ENCODE peak calls at places on chromosomes 16 and 17, in five cellular contexts. A is effector memory CD8-positive, alpha-beta T cell; N is pons; Y is SW 1271; W is natural killer cell. V is an unnamed sample.

GRCh38 chr16:972316-973002 is 1.7 kb upstream of the LMF1 start:
- DNase-seq in N (peak), W (no peak), A (no peak), Y (no peak), V (no peak)

GRCh38 chr16:23434380-23434779 is 18.6 kb downstream of the COG7 start:
- DNase-seq in N (peak), Y (no peak), A (peak), W (no peak), V (no peak)

GRCh38 chr17:13784466-13784865 is 182.7 kb upstream of the HS3ST3A1 start:
- DNase-seq in N (no peak), Y (no peak), A (no peak), W (no peak), V (no peak)

GRCh38 chr16:3912897-3913296 is 32.4 kb upstream of the CREBBP start:
- DNase-seq in Y (no peak), N (no peak), W (no peak), A (no peak), V (no peak)

GRCh38 chr16:29107299-29107698 is 122.4 kb downstream of the LAT start:
- DNase-seq in Y (no peak), W (no peak), N (no peak), A (no peak), V (no peak)

GRCh38 chr16:67021321-67021720 is 7.6 kb upstream of the CBFB start:
- DNase-seq in N (no peak), A (no peak), W (no peak), Y (no peak), V (peak)

GRCh38 chr16:12920739-12921138 is 19.3 kb downstream of the SHISA9 start:
- DNase-seq in Y (no peak), A (no peak), N (no peak), W (no peak), V (no peak)

GRCh38 chr17:81034168-81034777 is 678 bp upstream of the BAIAP2 start:
- DNase-seq in A (no peak), W (no peak), Y (no peak), N (no peak), V (no peak)

GRCh38 chr16:88931373-88931900 is 45.6 kb downstream of the CBFA2T3 start:
- DNase-seq in N (no peak), W (no peak), A (no peak), Y (no peak), V (no peak)

GRCh38 chr16:73047536-73048291 is at the start of gene ZFHX3:
- DNase-seq in W (peak), A (no peak), Y (peak), N (no peak), V (peak)

GRCh38 chr17:4833941-4834501 is 881 bp downstream of the MINK1 start:
- DNase-seq in N (peak), W (no peak), Y (no peak), A (no peak), V (peak)

GRCh38 chr16:29926675-29927522 is 873 bp upstream of the KCTD13 start:
- DNase-seq in N (peak), Y (no peak), W (no peak), A (no peak), V (peak)

GRCh38 chr17:63881935-63882601 is at the start of gene GH2:
- DNase-seq in A (peak), W (peak), Y (no peak), N (no peak), V (no peak)

GRCh38 chr17:70091005-70091568 is 16.1 kb downstream of the KCNJ16 start:
- DNase-seq in W (no peak), Y (no peak), N (no peak), A (no peak), V (no peak)

GRCh38 chr16:57628008-57628781 is at the start of gene ADGRG1:
- DNase-seq in W (peak), N (peak), Y (peak), A (no peak), V (peak)

GRCh38 chr16:88891083-88891482 is 24.6 kb upstream of the PABPN1L start:
- DNase-seq in W (no peak), A (no peak), N (no peak), Y (no peak), V (no peak)

GRCh38 chr16:30786936-30787612 is at the start of gene ZNF629:
- DNase-seq in A (no peak), W (no peak), Y (no peak), N (peak), V (peak)

GRCh38 chr17:32525116-32525515 is 38.3 kb downstream of the CDK5R1 start:
- DNase-seq in A (no peak), W (no peak), Y (no peak), N (no peak), V (no peak)

GRCh38 chr17:74484066-74484465 is 17.6 kb downstream of the CD300A start:
- DNase-seq in N (no peak), W (no peak), A (no peak), Y (no peak), V (no peak)

GRCh38 chr17:75754378-75755204 is 10.4 kb downstream of the GALK1 start:
- DNase-seq in W (no peak), Y (no peak), A (no peak), N (no peak), V (no peak)

V was measured in sigmoid colon.